ENCODE peak calls at places on chromosomes 2 and 18, in eight cellular contexts. One of them, this sample, is unnamed.

GRCh38 chr2:37720533-37721218 is 49.2 kb upstream of the CDC42EP3 start:
- DNase-seq in endothelial cell of umbilical vein: peak; percentile 77
- DNase-seq in K562: no peak
- DNase-seq in prostate gland: no peak
- DNase-seq in HCT116: no peak
- DNase-seq in sigmoid colon: no peak
- DNase-seq in upper lobe of left lung: no peak
- DNase-seq in spleen: no peak
- DNase-seq in this sample: no peak

GRCh38 chr2:119836455-119837142 is 76.9 kb downstream of the PTPN4 start:
- DNase-seq in upper lobe of left lung: peak; percentile 49
- DNase-seq in spleen: no peak
- DNase-seq in prostate gland: no peak
- DNase-seq in K562: no peak
- DNase-seq in HCT116: no peak
- DNase-seq in endothelial cell of umbilical vein: no peak
- DNase-seq in sigmoid colon: no peak
- DNase-seq in this sample: no peak

GRCh38 chr2:198762456-198762855 is 695.3 kb downstream of the SATB2 start:
- DNase-seq in HCT116: no peak
- DNase-seq in endothelial cell of umbilical vein: no peak
- DNase-seq in K562: no peak
- DNase-seq in spleen: no peak
- DNase-seq in prostate gland: no peak
- DNase-seq in upper lobe of left lung: no peak
- DNase-seq in sigmoid colon: no peak
- DNase-seq in this sample: no peak

GRCh38 chr2:55862673-55863390 is 60.8 kb downstream of the EFEMP1 start:
- DNase-seq in sigmoid colon: peak; percentile 74
- DNase-seq in endothelial cell of umbilical vein: peak; percentile 98
- DNase-seq in upper lobe of left lung: no peak
- DNase-seq in prostate gland: no peak
- DNase-seq in HCT116: no peak
- DNase-seq in K562: no peak
- DNase-seq in spleen: no peak
- DNase-seq in this sample: no peak

GRCh38 chr2:215554689-215555088 is 118.8 kb upstream of the FN1 start:
- DNase-seq in spleen: no peak
- DNase-seq in sigmoid colon: no peak
- DNase-seq in upper lobe of left lung: no peak
- DNase-seq in HCT116: no peak
- DNase-seq in endothelial cell of umbilical vein: peak; percentile 51
- DNase-seq in prostate gland: no peak
- DNase-seq in K562: no peak
- DNase-seq in this sample: no peak

GRCh38 chr2:96860065-96861029 is 2.5 kb upstream of the ANKRD39 start:
- DNase-seq in endothelial cell of umbilical vein: no peak
- DNase-seq in HCT116: no peak
- DNase-seq in spleen: peak; percentile 80
- DNase-seq in prostate gland: no peak
- DNase-seq in sigmoid colon: peak; percentile 75
- DNase-seq in upper lobe of left lung: peak; percentile 77
- DNase-seq in K562: no peak
- DNase-seq in this sample: no peak

GRCh38 chr2:586518-587370 is 90.5 kb downstream of the TMEM18 start:
- DNase-seq in upper lobe of left lung: no peak
- DNase-seq in sigmoid colon: no peak
- DNase-seq in HCT116: no peak
- DNase-seq in prostate gland: no peak
- DNase-seq in K562: no peak
- DNase-seq in spleen: no peak
- DNase-seq in endothelial cell of umbilical vein: no peak
- DNase-seq in this sample: no peak

GRCh38 chr18:998976-999375 is 94.3 kb downstream of the ADCYAP1 start:
- DNase-seq in K562: no peak
- DNase-seq in HCT116: no peak
- DNase-seq in sigmoid colon: no peak
- DNase-seq in spleen: no peak
- DNase-seq in endothelial cell of umbilical vein: no peak
- DNase-seq in upper lobe of left lung: no peak
- DNase-seq in prostate gland: no peak
- DNase-seq in this sample: no peak

GRCh38 chr18:80241919-80242777 is 5.2 kb downstream of the PARD6G start:
- DNase-seq in K562: no peak
- DNase-seq in upper lobe of left lung: peak; percentile 20
- DNase-seq in sigmoid colon: no peak
- DNase-seq in endothelial cell of umbilical vein: no peak
- DNase-seq in spleen: no peak
- DNase-seq in HCT116: no peak
- DNase-seq in prostate gland: no peak
- DNase-seq in this sample: no peak

GRCh38 chr2:191643425-191643824 is 34.5 kb upstream of the NABP1 start:
- DNase-seq in sigmoid colon: no peak
- DNase-seq in endothelial cell of umbilical vein: no peak
- DNase-seq in HCT116: no peak
- DNase-seq in K562: peak; percentile 17
- DNase-seq in spleen: no peak
- DNase-seq in upper lobe of left lung: no peak
- DNase-seq in prostate gland: peak; percentile 31
- DNase-seq in this sample: peak; percentile 73

GRCh38 chr2:178413472-178414265 is 37.3 kb downstream of the PRKRA start:
- DNase-seq in spleen: peak; percentile 94
- DNase-seq in endothelial cell of umbilical vein: peak; percentile 82
- DNase-seq in HCT116: peak; percentile 67
- DNase-seq in sigmoid colon: peak; percentile 89
- DNase-seq in upper lobe of left lung: peak; percentile 93
- DNase-seq in prostate gland: peak; percentile 52
- DNase-seq in K562: peak; percentile 74
- DNase-seq in this sample: peak; percentile 76

GRCh38 chr2:50438293-50438692 is 593.6 kb downstream of the NRXN1 start:
- DNase-seq in prostate gland: no peak
- DNase-seq in HCT116: no peak
- DNase-seq in K562: no peak
- DNase-seq in upper lobe of left lung: no peak
- DNase-seq in sigmoid colon: no peak
- DNase-seq in endothelial cell of umbilical vein: no peak
- DNase-seq in spleen: no peak
- DNase-seq in this sample: no peak

GRCh38 chr2:70011335-70011734 is 49.9 kb upstream of the ASPRV1 start:
- DNase-seq in HCT116: no peak
- DNase-seq in spleen: no peak
- DNase-seq in sigmoid colon: no peak
- DNase-seq in K562: peak; percentile 25
- DNase-seq in prostate gland: no peak
- DNase-seq in upper lobe of left lung: no peak
- DNase-seq in endothelial cell of umbilical vein: no peak
- DNase-seq in this sample: no peak

GRCh38 chr2:119323459-119323858 is 43.2 kb downstream of the C2orf76 start:
- DNase-seq in K562: no peak
- DNase-seq in spleen: no peak
- DNase-seq in sigmoid colon: no peak
- DNase-seq in HCT116: no peak
- DNase-seq in endothelial cell of umbilical vein: no peak
- DNase-seq in prostate gland: no peak
- DNase-seq in upper lobe of left lung: no peak
- DNase-seq in this sample: no peak

GRCh38 chr2:20915271-20915670 is 92.4 kb upstream of the LDAH start:
- DNase-seq in prostate gland: no peak
- DNase-seq in K562: no peak
- DNase-seq in HCT116: no peak
- DNase-seq in endothelial cell of umbilical vein: no peak
- DNase-seq in upper lobe of left lung: no peak
- DNase-seq in spleen: no peak
- DNase-seq in sigmoid colon: no peak
- DNase-seq in this sample: no peak

GRCh38 chr2:25381502-25381901 is 39.8 kb upstream of the DNMT3A start:
- DNase-seq in upper lobe of left lung: no peak
- DNase-seq in K562: no peak
- DNase-seq in endothelial cell of umbilical vein: no peak
- DNase-seq in spleen: peak; percentile 47
- DNase-seq in sigmoid colon: peak; percentile 53
- DNase-seq in HCT116: no peak
- DNase-seq in prostate gland: no peak
- DNase-seq in this sample: no peak

GRCh38 chr2:107197601-107198000 is 311.6 kb upstream of the ST6GAL2 start:
- DNase-seq in spleen: no peak
- DNase-seq in upper lobe of left lung: no peak
- DNase-seq in endothelial cell of umbilical vein: no peak
- DNase-seq in sigmoid colon: no peak
- DNase-seq in K562: no peak
- DNase-seq in HCT116: no peak
- DNase-seq in prostate gland: no peak
- DNase-seq in this sample: no peak

GRCh38 chr2:34985474-34985873 is 1370.1 kb upstream of the CRIM1 start:
- DNase-seq in prostate gland: no peak
- DNase-seq in spleen: no peak
- DNase-seq in K562: no peak
- DNase-seq in upper lobe of left lung: no peak
- DNase-seq in endothelial cell of umbilical vein: no peak
- DNase-seq in sigmoid colon: no peak
- DNase-seq in HCT116: no peak
- DNase-seq in this sample: no peak

GRCh38 chr18:75574197-75574596 is 146.7 kb upstream of the SMIM21 start:
- DNase-seq in sigmoid colon: no peak
- DNase-seq in upper lobe of left lung: no peak
- DNase-seq in spleen: no peak
- DNase-seq in prostate gland: no peak
- DNase-seq in K562: no peak
- DNase-seq in endothelial cell of umbilical vein: no peak
- DNase-seq in HCT116: no peak
- DNase-seq in this sample: no peak

GRCh38 chr2:88080545-88080944 is 12.9 kb downstream of the SMYD1 start:
- DNase-seq in prostate gland: no peak
- DNase-seq in spleen: no peak
- DNase-seq in upper lobe of left lung: no peak
- DNase-seq in sigmoid colon: no peak
- DNase-seq in HCT116: no peak
- DNase-seq in K562: no peak
- DNase-seq in endothelial cell of umbilical vein: no peak
- DNase-seq in this sample: no peak

GRCh38 chr2:145006957-145007672 is 487.2 kb upstream of the ZEB2 start:
- DNase-seq in sigmoid colon: no peak
- DNase-seq in K562: no peak
- DNase-seq in HCT116: no peak
- DNase-seq in prostate gland: no peak
- DNase-seq in endothelial cell of umbilical vein: peak; percentile 91
- DNase-seq in spleen: no peak
- DNase-seq in upper lobe of left lung: no peak
- DNase-seq in this sample: no peak

GRCh38 chr2:168633200-168633599 is 169.2 kb upstream of the NOSTRIN start:
- DNase-seq in upper lobe of left lung: no peak
- DNase-seq in sigmoid colon: no peak
- DNase-seq in spleen: no peak
- DNase-seq in endothelial cell of umbilical vein: no peak
- DNase-seq in HCT116: no peak
- DNase-seq in prostate gland: no peak
- DNase-seq in K562: no peak
- DNase-seq in this sample: no peak

DNA sequence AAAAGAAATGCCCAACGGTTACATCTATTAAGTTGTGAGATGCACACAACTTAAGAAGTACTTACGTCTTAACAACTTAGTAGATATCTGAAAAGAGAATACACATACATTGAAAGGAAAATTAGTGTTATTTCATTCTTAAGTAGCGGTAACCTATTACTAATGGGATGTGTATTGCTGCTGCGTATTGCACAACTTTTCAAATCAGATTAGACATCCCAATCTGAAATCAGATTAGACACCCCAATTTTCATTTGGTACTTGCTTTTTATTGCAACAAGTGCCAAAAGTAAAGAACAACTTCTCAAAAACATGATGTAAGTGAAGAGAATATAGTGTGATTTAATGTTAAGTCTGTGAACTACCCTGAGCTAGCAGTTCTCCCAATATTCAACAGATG is 155.5 kb downstream of the DSC3 start:
- DNase-seq in endothelial cell of umbilical vein: no peak
- DNase-seq in K562: no peak
- DNase-seq in HCT116: no peak
- DNase-seq in spleen: no peak
- DNase-seq in prostate gland: no peak
- DNase-seq in sigmoid colon: no peak
- DNase-seq in upper lobe of left lung: no peak
- DNase-seq in this sample: no peak
- H3K27ac ChIP-seq in endothelial cell of umbilical vein: no peak overlapping the region
- H3K27ac ChIP-seq in K562: no peak overlapping the region
- H3K27ac ChIP-seq in HCT116: no peak overlapping the region
- H3K27ac ChIP-seq in spleen: no peak overlapping the region
- H3K27ac ChIP-seq in prostate gland: no peak overlapping the region
- H3K27ac ChIP-seq in sigmoid colon: no peak overlapping the region
- H3K27ac ChIP-seq in upper lobe of left lung: no peak overlapping the region
- H3K27ac ChIP-seq in this sample: no peak overlapping the region

DNA sequence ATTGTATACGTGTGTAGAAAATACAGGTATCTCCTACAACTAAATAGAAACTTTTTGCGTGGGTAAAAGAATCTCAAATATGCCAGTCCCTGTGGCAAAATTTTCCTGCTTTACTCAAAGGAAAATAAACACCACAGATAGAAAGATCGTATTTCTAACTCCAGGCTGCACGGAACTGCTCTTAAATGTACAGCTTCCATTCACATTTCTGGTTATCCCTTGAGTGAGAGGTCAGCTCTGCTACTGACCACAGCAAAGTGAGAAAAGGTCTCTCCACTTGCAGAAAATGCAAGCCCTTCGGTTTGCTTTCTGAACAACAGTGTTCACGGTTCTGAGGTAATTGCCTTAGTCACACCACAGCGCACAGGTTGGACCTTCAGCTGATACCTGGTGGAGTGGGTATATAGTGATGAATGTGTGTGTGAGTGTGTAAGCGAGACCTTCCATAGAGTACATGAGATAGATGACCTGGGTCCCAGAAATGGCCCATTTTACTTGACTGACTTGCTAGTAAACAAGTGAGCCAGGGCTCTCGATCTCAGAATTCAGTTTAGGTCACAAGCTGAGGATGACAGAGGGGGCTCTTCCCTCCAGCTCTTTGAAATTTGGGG is 52.1 kb downstream of the ALPK2 start:
- DNase-seq in sigmoid colon: no peak
- DNase-seq in prostate gland: no peak
- DNase-seq in spleen: no peak
- DNase-seq in upper lobe of left lung: no peak
- DNase-seq in K562: no peak
- DNase-seq in HCT116: no peak
- DNase-seq in endothelial cell of umbilical vein: no peak
- DNase-seq in this sample: no peak
- TF ChIP-seq POLR2A in sigmoid colon: no peak
- TF ChIP-seq POLR2A in prostate gland: no peak
- TF ChIP-seq POLR2A in spleen: no peak
- TF ChIP-seq POLR2A in upper lobe of left lung: no peak
- TF ChIP-seq POLR2A in K562: no peak
- TF ChIP-seq POLR2A in HCT116: no peak
- TF ChIP-seq POLR2A in endothelial cell of umbilical vein: no peak
- TF ChIP-seq POLR2A in this sample: no peak

GRCh38 chr2:217316743-217317142 is 456.9 kb upstream of the TNP1 start:
- DNase-seq in upper lobe of left lung: no peak
- DNase-seq in endothelial cell of umbilical vein: peak; percentile 11
- DNase-seq in K562: no peak
- DNase-seq in sigmoid colon: no peak
- DNase-seq in spleen: no peak
- DNase-seq in HCT116: no peak
- DNase-seq in prostate gland: no peak
- DNase-seq in this sample: no peak
- TF ChIP-seq POLR2AphosphoS5 in upper lobe of left lung: no peak
- TF ChIP-seq POLR2AphosphoS5 in endothelial cell of umbilical vein: no peak
- TF ChIP-seq POLR2AphosphoS5 in K562: no peak
- TF ChIP-seq POLR2AphosphoS5 in sigmoid colon: no peak
- TF ChIP-seq POLR2AphosphoS5 in spleen: no peak
- TF ChIP-seq POLR2AphosphoS5 in HCT116: no peak
- TF ChIP-seq POLR2AphosphoS5 in prostate gland: no peak
- TF ChIP-seq POLR2AphosphoS5 in this sample: no peak

GRCh38 chr2:85888020-85888744 is 608 bp downstream of the ST3GAL5 start:
- DNase-seq in sigmoid colon: peak; percentile 75
- DNase-seq in prostate gland: no peak
- DNase-seq in spleen: peak; percentile 85
- DNase-seq in endothelial cell of umbilical vein: peak; percentile 35
- DNase-seq in K562: no peak
- DNase-seq in HCT116: no peak
- DNase-seq in upper lobe of left lung: no peak
- DNase-seq in this sample: peak; percentile 29
- H3K27ac ChIP-seq in sigmoid colon: peak overlapping the region; percentile 83
- H3K27ac ChIP-seq in prostate gland: peak overlapping the region; percentile 74
- H3K27ac ChIP-seq in spleen: peak overlapping the region; percentile 95
- H3K27ac ChIP-seq in endothelial cell of umbilical vein: no peak overlapping the region
- H3K27ac ChIP-seq in K562: no peak overlapping the region
- H3K27ac ChIP-seq in HCT116: peak overlapping the region; percentile 31
- H3K27ac ChIP-seq in upper lobe of left lung: peak overlapping the region; percentile 90
- H3K27ac ChIP-seq in this sample: peak overlapping the region; percentile 85

This sample was measured in transverse colon.